ENCODE peak calls at places on chromosomes 5 and 9, in eight cellular contexts. F, P, O, Z, I, Q, S and J are unnamed samples.

GRCh38 chr5:175572922-175573321 is 84.9 kb upstream of the HRH2 start:
- DNase-seq in I (no peak), O (no peak), F (no peak), S (no peak), Q (no peak), P (no peak), Z (no peak), J (no peak)

GRCh38 chr5:74206571-74207550 is 433.7 kb downstream of the ENC1 start:
- DNase-seq in F (no peak), Z (no peak), O (peak; percentile 78), S (peak; percentile 49), Q (no peak), P (no peak), I (no peak), J (no peak)

GRCh38 chr5:148393390-148393741 is 9.6 kb downstream of the FBXO38 start:
- DNase-seq in Z (no peak), P (peak; percentile 2), F (no peak), Q (no peak), S (no peak), O (peak; percentile 77), I (no peak), J (no peak)

GRCh38 chr9:118961857-118962256 is 407.4 kb downstream of the BRINP1 start:
- DNase-seq in S (no peak), F (no peak), O (no peak), P (no peak), Q (no peak), Z (no peak), I (no peak), J (no peak)

GRCh38 chr9:114804504-114804903 is 1.3 kb downstream of the TNFSF15 start:
- DNase-seq in P (no peak), F (no peak), Q (no peak), O (no peak), S (peak; percentile 18), I (no peak), Z (no peak), J (no peak)

GRCh38 chr5:145450286-145450969 is 384.7 kb downstream of the PRELID2 start:
- DNase-seq in Q (no peak), P (no peak), O (no peak), F (no peak), Z (no peak), I (no peak), S (no peak), J (no peak)

GRCh38 chr5:107566537-107566875 is 104.2 kb downstream of the EFNA5 start:
- DNase-seq in O (no peak), I (no peak), F (no peak), Q (no peak), S (no peak), Z (no peak), P (no peak), J (no peak)

GRCh38 chr5:96595300-96596090 is 66.7 kb upstream of the CAST start:
- DNase-seq in I (no peak), O (no peak), Q (peak; percentile 22), S (no peak), P (peak; percentile 5), Z (no peak), F (no peak), J (no peak)

GRCh38 chr5:179348833-179349232 is 3.6 kb upstream of the ADAMTS2 start:
- DNase-seq in Z (no peak), I (no peak), O (no peak), S (no peak), F (no peak), Q (no peak), P (no peak), J (no peak)

GRCh38 chr5:85814596-85814995 is 803.1 kb upstream of the COX7C start:
- DNase-seq in S (no peak), Z (no peak), P (peak; percentile 72), I (no peak), O (no peak), Q (no peak), F (no peak), J (no peak)

GRCh38 chr5:80343067-80343466 is 23.3 kb downstream of the SPZ1 start:
- DNase-seq in Z (no peak), O (no peak), S (no peak), P (no peak), Q (no peak), F (no peak), I (no peak), J (no peak)